ENCODE peak calls at places on chromosome 5, in eight cellular contexts. D, A, W, I, G, T, P and J are unnamed samples.

GRCh38 chr5:73344835-73345234 is 103.7 kb downstream of the FOXD1 start:
- DNase-seq in I (no peak), G (no peak), P (no peak), A (no peak), W (no peak), D (no peak), T (no peak), J (no peak)

GRCh38 chr5:154076240-154076922 is 37.6 kb downstream of the MFAP3 start:
- DNase-seq in I (no peak), T (no peak), D (no peak), A (no peak), P (no peak), G (no peak), W (no peak), J (no peak)

GRCh38 chr5:145937432-145938250 is 1.3 kb downstream of the SH3RF2 start:
- DNase-seq in I (no peak), P (no peak), T (no peak), W (no peak), A (peak), G (peak), D (peak), J (no peak)

GRCh38 chr5:72451771-72452505 is 55.3 kb downstream of the ZNF366 start:
- DNase-seq in A (peak), D (peak), T (peak), G (peak), I (no peak), W (peak), P (peak), J (no peak)

GRCh38 chr5:68268363-68269130 is 53.0 kb downstream of the PIK3R1 start:
- DNase-seq in T (no peak), D (no peak), W (no peak), I (no peak), A (no peak), P (no peak), G (no peak), J (no peak)

GRCh38 chr5:142506756-142507155 is 179.1 kb downstream of the FGF1 start:
- DNase-seq in G (no peak), I (no peak), P (no peak), T (no peak), D (no peak), W (peak), A (no peak), J (no peak)

GRCh38 chr5:133967715-133968056 is 739 bp downstream of the C5orf15 start:
- DNase-seq in P (peak), W (peak), G (no peak), A (peak), I (no peak), D (no peak), T (no peak), J (no peak)

GRCh38 chr5:134957920-134958608 is 9.6 kb upstream of the CATSPER3 start:
- DNase-seq in D (no peak), I (no peak), W (no peak), P (no peak), G (no peak), T (no peak), A (no peak), J (no peak)

GRCh38 chr5:150846651-150847333 is 471 bp downstream of the IRGM start:
- DNase-seq in D (no peak), I (peak), W (peak), T (peak), P (peak), G (peak), A (peak), J (no peak)

GRCh38 chr5:179160584-179160983 is 100.4 kb downstream of the ZNF354C start:
- DNase-seq in P (no peak), A (no peak), T (no peak), I (peak), D (peak), W (no peak), G (no peak), J (peak)

GRCh38 chr5:2415678-2416077 is 335.8 kb downstream of the IRX2 start:
- DNase-seq in T (no peak), I (no peak), D (no peak), P (peak), G (no peak), A (no peak), W (no peak), J (no peak)
- TF ChIP-seq CTCF in T (peak), I (no peak), D (no peak), P (peak), G (no peak), A (no peak), W (no peak), J (no peak)

DNA sequence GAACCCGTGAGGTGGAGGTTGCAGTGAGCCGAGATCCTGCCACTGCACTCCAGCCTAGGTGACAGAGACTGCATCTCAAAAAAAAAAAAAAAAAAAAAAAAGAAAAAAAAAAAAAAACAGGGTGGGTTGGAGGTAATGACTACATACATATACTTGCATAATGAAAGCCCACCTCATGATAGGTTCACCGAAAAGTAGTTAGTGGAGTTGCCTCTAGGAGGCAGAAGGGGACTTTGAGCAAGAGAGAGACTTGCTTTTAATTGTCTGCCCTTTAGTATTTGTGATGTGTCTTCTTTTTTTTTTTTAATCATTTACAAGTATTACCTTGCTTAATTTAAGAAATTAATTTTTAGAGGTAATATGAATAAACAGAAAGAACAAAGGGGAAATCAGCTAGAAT is 99.8 kb downstream of the PPARGC1B start:
- DNase-seq in I (no peak), T (no peak), P (peak), A (no peak), D (no peak), W (no peak), G (peak), J (no peak)
- TF ChIP-seq CTCF in I (no peak), T (peak), P (peak), A (no peak), D (peak), W (peak), G (no peak), J (peak)

DNA sequence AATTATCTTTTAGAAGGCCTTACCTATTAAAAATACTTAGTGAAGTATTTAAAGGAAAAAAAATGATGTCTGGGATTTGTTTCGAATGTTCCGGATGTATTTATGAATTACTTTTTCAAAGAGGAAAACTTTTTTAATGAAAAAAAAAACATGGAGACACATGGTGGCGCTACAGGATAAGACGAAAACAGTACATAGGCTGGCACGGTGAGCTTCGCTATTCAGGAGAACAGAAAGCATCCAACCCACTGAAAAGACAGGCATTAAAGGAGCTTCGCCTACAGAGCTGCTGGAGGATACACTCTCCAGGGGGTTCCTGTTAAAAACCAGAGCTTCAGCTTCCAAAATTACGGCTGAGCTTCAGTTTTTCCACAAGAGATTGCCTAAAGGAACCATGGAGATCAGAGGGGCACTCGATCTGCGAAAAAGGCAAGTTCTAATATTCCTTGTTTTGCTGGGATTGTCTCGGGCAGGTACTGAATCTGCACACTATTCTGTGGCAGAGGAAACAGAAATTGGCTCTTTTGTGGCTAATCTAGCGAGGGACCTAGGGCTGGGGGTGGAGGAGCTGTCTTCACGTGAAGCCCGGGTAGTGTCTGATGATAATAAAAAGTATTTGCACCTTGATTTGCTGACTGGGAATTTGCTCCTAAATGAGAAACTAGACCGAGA is at the start of gene PCDHB14:
- DNase-seq in A (peak), D (no peak), W (peak), P (peak), G (no peak), T (no peak), I (no peak), J (no peak)
- TF ChIP-seq CTCF in A (no peak), D (peak), W (peak), P (peak), G (peak), T (peak), I (no peak), J (peak)

GRCh38 chr5:141363952-141364660 is at the start of gene PCDHGA5:
- DNase-seq in A (no peak), T (no peak), I (no peak), G (no peak), D (no peak), W (peak), P (no peak), J (no peak)
- TF ChIP-seq CTCF in A (no peak), T (no peak), I (no peak), G (peak), D (no peak), W (no peak), P (no peak), J (no peak)

GRCh38 chr5:123966781-123967180 is 454.8 kb downstream of the CSNK1G3 start:
- DNase-seq in G (no peak), W (no peak), A (no peak), D (no peak), T (no peak), P (no peak), I (no peak), J (no peak)
- TF ChIP-seq CTCF in G (no peak), W (no peak), A (no peak), D (no peak), T (no peak), P (no peak), I (no peak), J (no peak)

GRCh38 chr5:2441496-2442180 is 309.8 kb downstream of the IRX2 start:
- DNase-seq in A (no peak), T (no peak), W (no peak), G (no peak), I (no peak), D (no peak), P (no peak), J (no peak)
- TF ChIP-seq CTCF in A (no peak), T (no peak), W (no peak), G (no peak), I (no peak), D (no peak), P (no peak), J (no peak)

GRCh38 chr5:124744170-124744911 is 2.1 kb downstream of the ZNF608 start:
- DNase-seq in G (no peak), P (no peak), T (no peak), D (peak), W (peak), A (peak), I (no peak), J (no peak)
- TF ChIP-seq CTCF in G (no peak), P (no peak), T (no peak), D (no peak), W (no peak), A (peak), I (no peak), J (peak)

GRCh38 chr5:137800700-137801411 is 46.7 kb upstream of the HNRNPA0 start:
- DNase-seq in A (no peak), I (no peak), G (no peak), T (no peak), W (no peak), P (no peak), D (no peak), J (no peak)
- TF ChIP-seq CTCF in A (no peak), I (no peak), G (no peak), T (no peak), W (no peak), P (peak), D (no peak), J (no peak)

GRCh38 chr5:158010831-158011230 is 151.9 kb upstream of the CLINT1 start:
- DNase-seq in P (no peak), A (no peak), G (no peak), D (no peak), I (no peak), T (no peak), W (no peak), J (no peak)

GRCh38 chr5:158013303-158013702 is 154.4 kb upstream of the CLINT1 start:
- DNase-seq in D (no peak), P (no peak), A (no peak), I (no peak), T (no peak), G (no peak), W (no peak), J (no peak)

GRCh38 chr5:158014367-158014766 is 155.4 kb upstream of the CLINT1 start:
- DNase-seq in P (no peak), T (no peak), W (no peak), D (no peak), I (no peak), A (no peak), G (no peak), J (no peak)

GRCh38 chr5:158011420-158011819 is 152.5 kb upstream of the CLINT1 start:
- DNase-seq in T (no peak), I (no peak), A (no peak), P (no peak), W (no peak), D (no peak), G (no peak), J (no peak)

DNA sequence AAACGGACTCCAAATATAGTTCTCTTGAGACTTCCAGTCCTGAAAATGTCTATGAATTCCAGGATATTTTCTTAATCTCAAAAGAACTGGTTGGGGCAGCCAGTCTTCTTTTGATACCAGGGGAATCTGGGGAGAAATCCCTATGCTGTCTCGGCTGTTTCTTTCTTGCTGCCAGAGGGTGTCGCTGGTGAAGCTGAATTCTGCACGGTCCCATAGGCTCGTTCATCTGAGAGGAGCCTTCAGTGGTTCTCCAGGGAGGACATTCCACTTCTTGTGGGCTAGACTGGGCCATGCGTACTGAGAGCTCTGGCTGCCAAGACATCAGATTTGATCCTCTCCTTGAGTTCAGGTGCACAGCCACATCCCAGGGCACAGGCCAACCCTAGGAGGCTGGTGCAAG is 155.0 kb upstream of the CLINT1 start:
- DNase-seq in A (peak), D (no peak), W (peak), G (peak), T (no peak), I (no peak), P (peak), J (no peak)
- TF ChIP-seq CTCF in A (peak), D (peak), W (peak), G (peak), T (peak), I (no peak), P (peak), J (peak)

DNA sequence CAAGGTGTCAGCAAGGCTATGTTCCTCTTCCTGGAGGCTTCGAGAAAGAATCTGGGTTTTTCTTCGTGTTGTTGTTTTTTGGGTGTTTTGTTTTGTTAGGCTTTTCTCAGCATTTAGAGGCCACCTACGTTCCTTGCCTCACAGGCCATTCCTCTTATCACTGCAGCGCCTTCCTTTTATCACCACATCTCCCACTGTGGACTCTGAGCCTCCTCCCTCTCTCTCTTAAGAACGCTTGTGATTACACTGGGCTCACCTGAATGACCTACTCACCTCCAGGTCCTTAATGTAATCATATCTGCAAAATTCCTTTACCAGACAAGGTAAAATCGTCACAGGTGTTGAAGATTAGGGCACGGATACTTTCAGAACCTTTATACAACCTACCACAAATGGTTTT is 340.8 kb downstream of the DTWD2 start:
- DNase-seq in T (no peak), W (no peak), D (no peak), G (no peak), I (no peak), A (peak), P (no peak), J (no peak)
- TF ChIP-seq CTCF in T (no peak), W (no peak), D (no peak), G (no peak), I (no peak), A (no peak), P (no peak), J (no peak)